ENCODE peak calls at places on chromosomes 13 and 19, in nine cellular contexts. U is right lobe of liver; I is Peyer's patch; L is CD8-positive, alpha-beta T cell; S is small intestine; G is uterus; Y is PC-9; V is IMR-90; N is sigmoid colon. F is an unnamed sample. For H3K4me1, the result is how much of the 10 kb centered on the place peaks cover.

GRCh38 chr13:38767506-38768265 is 80.8 kb downstream of the FREM2 start:
- DNase-seq in U (no peak), I (no peak), L (no peak), S (no peak), G (no peak), Y (no peak), V (no peak), N (no peak), F (no peak)

GRCh38 chr19:28324275-28325060 is 888.5 kb downstream of the UQCRFS1 start:
- DNase-seq in U (no peak), I (no peak), L (no peak), S (no peak), G (no peak), Y (no peak), V (no peak), N (no peak), F (no peak)

GRCh38 chr13:31556376-31556775 is 182.9 kb upstream of the RXFP2 start:
- DNase-seq in U (no peak), I (no peak), L (no peak), S (no peak), G (no peak), Y (no peak), V (peak), N (no peak), F (no peak)

GRCh38 chr13:46698015-46698414 is 98.9 kb downstream of the ESD start:
- DNase-seq in U (no peak), I (no peak), L (no peak), S (no peak), G (peak), Y (no peak), V (no peak), N (peak), F (peak)

GRCh38 chr13:72342364-72342763 is 385.1 kb downstream of the MZT1 start:
- DNase-seq in U (no peak), I (no peak), L (no peak), S (no peak), G (no peak), Y (no peak), V (no peak), N (no peak), F (no peak)

GRCh38 chr19:18412610-18413239 is 6.5 kb upstream of the SSBP4 start:
- DNase-seq in U (no peak), I (no peak), L (no peak), S (no peak), G (no peak), Y (no peak), V (no peak), N (no peak), F (no peak)

GRCh38 chr19:7729831-7730285 is 2.1 kb downstream of the CLEC4G start:
- DNase-seq in U (no peak), I (no peak), L (no peak), S (no peak), G (no peak), Y (no peak), V (no peak), N (no peak), F (no peak)

GRCh38 chr13:28273919-28274318 is 135.6 kb downstream of the PAN3 start:
- DNase-seq in U (no peak), I (no peak), L (no peak), S (no peak), G (no peak), Y (no peak), V (peak), N (no peak), F (no peak)

GRCh38 chr13:87769445-87769844 is 98.3 kb downstream of the SLITRK5 start:
- DNase-seq in U (no peak), I (no peak), L (no peak), S (no peak), G (no peak), Y (no peak), V (no peak), N (no peak), F (no peak)

GRCh38 chr19:36266375-36266961 is 51.6 kb downstream of the ZNF146 start:
- DNase-seq in U (no peak), I (no peak), L (no peak), S (no peak), G (peak), Y (no peak), V (no peak), N (no peak), F (no peak)

GRCh38 chr13:36783883-36784282 is 35.1 kb upstream of the RFXAP start:
- DNase-seq in U (no peak), I (no peak), L (no peak), S (peak), G (no peak), Y (no peak), V (no peak), N (no peak), F (no peak)

GRCh38 chr19:44092108-44092507 is 2.1 kb upstream of the ZNF224 start:
- DNase-seq in U (no peak), I (no peak), L (no peak), S (no peak), G (no peak), Y (no peak), V (no peak), N (no peak), F (no peak)

GRCh38 chr19:35644206-35644986 is 2.9 kb downstream of the ETV2 start:
- DNase-seq in U (peak), I (peak), L (peak), S (peak), G (peak), Y (peak), V (peak), N (peak), F (peak)

GRCh38 chr19:42207767-42208259 is 9.7 kb downstream of the DEDD2 start:
- DNase-seq in U (no peak), I (no peak), L (no peak), S (no peak), G (no peak), Y (peak), V (peak), N (no peak), F (no peak)

GRCh38 chr13:31945202-31945978 is 86.2 kb upstream of the FRY start:
- DNase-seq in U (peak), I (peak), L (no peak), S (peak), G (peak), Y (peak), V (peak), N (peak), F (no peak)

GRCh38 chr19:44874317-44874716 is 16.7 kb upstream of the TOMM40 start:
- DNase-seq in U (no peak), I (no peak), L (no peak), S (no peak), G (no peak), Y (no peak), V (no peak), N (no peak), F (no peak)

GRCh38 chr19:14370169-14370998 is 10.9 kb upstream of the ADGRE5 start:
- DNase-seq in U (no peak), I (no peak), L (no peak), S (no peak), G (no peak), Y (no peak), V (no peak), N (no peak), F (no peak)

GRCh38 chr19:7122701-7123100 is 53.2 kb downstream of the ZNF557 start:
- DNase-seq in U (no peak), I (no peak), L (no peak), S (no peak), G (no peak), Y (no peak), V (no peak), N (peak), F (no peak)

GRCh38 chr19:5578094-5578846 is 10.5 kb upstream of the TINCR start:
- DNase-seq in U (peak), I (peak), L (peak), S (peak), G (peak), Y (peak), V (peak), N (peak), F (peak)

GRCh38 chr13:84645196-84646071 is 763.2 kb upstream of the SLITRK1 start:
- DNase-seq in U (no peak), I (no peak), L (no peak), S (no peak), G (no peak), Y (no peak), V (peak), N (no peak), F (no peak)

GRCh38 chr19:11446652-11447301 is 11.3 kb downstream of the PRKCSH start:
- DNase-seq in U (no peak), I (peak), L (no peak), S (peak), G (peak), Y (peak), V (no peak), N (peak), F (peak)

GRCh38 chr13:76993473-76993872 is 1.6 kb downstream of the CLN5 start:
- DNase-seq in U (no peak), I (no peak), L (no peak), S (no peak), G (no peak), Y (no peak), V (no peak), N (no peak), F (no peak)

GRCh38 chr13:65435590-65435989 is 1794.5 kb downstream of the PCDH9 start:
- DNase-seq in U (no peak), I (no peak), L (no peak), S (no peak), G (no peak), Y (no peak), V (no peak), N (no peak), F (no peak)

GRCh38 chr19:41994994-41995958 is 1.2 kb upstream of the ATP1A3 start:
- DNase-seq in U (no peak), I (no peak), L (no peak), S (no peak), G (no peak), Y (no peak), V (no peak), N (no peak), F (no peak)

GRCh38 chr19:33500586-33500985 is 21.0 kb downstream of the PEPD start:
- DNase-seq in U (no peak), I (peak), L (no peak), S (no peak), G (no peak), Y (no peak), V (no peak), N (peak), F (no peak)

GRCh38 chr19:54062643-54063042 is 1.1 kb downstream of the VSTM1 start:
- DNase-seq in U (peak), I (no peak), L (no peak), S (no peak), G (no peak), Y (no peak), V (no peak), N (peak), F (no peak)

GRCh38 chr13:38575427-38575826 is 111.5 kb upstream of the FREM2 start:
- DNase-seq in U (no peak), I (no peak), L (no peak), S (no peak), G (no peak), Y (no peak), V (no peak), N (no peak), F (no peak)

GRCh38 chr13:67238277-67238859 is 8.2 kb upstream of the PCDH9 start:
- DNase-seq in U (no peak), I (no peak), L (no peak), S (peak), G (no peak), Y (no peak), V (peak), N (no peak), F (no peak)

GRCh38 chr13:64928704-64929499 is 2301.2 kb downstream of the PCDH9 start:
- DNase-seq in U (no peak), I (no peak), L (no peak), S (no peak), G (no peak), Y (peak), V (peak), N (no peak), F (no peak)

GRCh38 chr13:108933061-108933460 is 303.6 kb downstream of the MYO16 start:
- DNase-seq in U (no peak), I (no peak), L (no peak), S (no peak), G (no peak), Y (no peak), V (no peak), N (no peak), F (no peak)

GRCh38 chr13:93318538-93318937 is 91.9 kb downstream of the GPC6 start:
- DNase-seq in U (no peak), I (no peak), L (no peak), S (no peak), G (no peak), Y (no peak), V (peak), N (no peak), F (no peak)

GRCh38 chr13:50911051-50911690 is 1.6 kb downstream of the RNASEH2B start:
- DNase-seq in U (no peak), I (no peak), L (no peak), S (peak), G (no peak), Y (no peak), V (no peak), N (no peak), F (no peak)

GRCh38 chr13:109275390-109275789 is 511.0 kb downstream of the IRS2 start:
- DNase-seq in U (no peak), I (no peak), L (no peak), S (no peak), G (no peak), Y (no peak), V (no peak), N (no peak), F (no peak)

GRCh38 chr19:16160943-16161560 is 12.3 kb downstream of the CIB3 start:
- DNase-seq in U (no peak), I (no peak), L (no peak), S (peak), G (no peak), Y (peak), V (peak), N (no peak), F (no peak)

GRCh38 chr13:99288069-99288468 is 19.1 kb downstream of the GPR183 start:
- DNase-seq in U (no peak), I (no peak), L (no peak), S (no peak), G (no peak), Y (no peak), V (no peak), N (no peak), F (no peak)

GRCh38 chr13:99289674-99290337 is 17.4 kb downstream of the GPR183 start:
- DNase-seq in U (no peak), I (no peak), L (no peak), S (no peak), G (no peak), Y (no peak), V (no peak), N (no peak), F (no peak)

GRCh38 chr13:99293178-99293577 is 14.0 kb downstream of the GPR183 start:
- DNase-seq in U (no peak), I (no peak), L (no peak), S (no peak), G (no peak), Y (no peak), V (no peak), N (no peak), F (no peak)

GRCh38 chr13:99289265-99289664 is 17.9 kb downstream of the GPR183 start:
- DNase-seq in U (no peak), I (no peak), L (no peak), S (no peak), G (no peak), Y (no peak), V (no peak), N (no peak), F (no peak)

DNA sequence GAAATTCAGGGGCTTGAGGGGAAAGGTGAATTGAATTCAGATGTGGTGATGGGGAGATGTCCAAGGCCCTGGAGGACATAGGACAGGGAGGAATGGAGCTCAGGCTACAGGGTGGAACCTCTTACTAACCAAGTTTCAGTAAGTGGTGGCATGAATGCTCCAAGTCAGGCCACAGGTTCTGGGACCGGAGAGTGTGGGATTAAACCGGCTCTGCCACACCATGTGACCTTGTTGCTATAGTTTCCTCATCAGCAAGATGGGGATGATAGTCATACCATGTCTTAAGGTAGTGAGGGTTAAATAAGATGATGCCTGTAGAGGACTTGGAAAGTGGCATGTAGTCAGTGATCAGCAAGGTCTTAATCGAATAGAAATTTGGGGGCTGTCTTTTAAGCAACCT is 16.3 kb downstream of the GPR183 start:
- DNase-seq in U (no peak), I (no peak), L (no peak), S (no peak), G (no peak), Y (no peak), V (no peak), N (no peak), F (no peak)
- H3K4me1 ChIP-seq in U (under half), I (under half), L (half or more), S (under half), G (under half), Y (under half), V (under half), N (under half), F (under half)

DNA sequence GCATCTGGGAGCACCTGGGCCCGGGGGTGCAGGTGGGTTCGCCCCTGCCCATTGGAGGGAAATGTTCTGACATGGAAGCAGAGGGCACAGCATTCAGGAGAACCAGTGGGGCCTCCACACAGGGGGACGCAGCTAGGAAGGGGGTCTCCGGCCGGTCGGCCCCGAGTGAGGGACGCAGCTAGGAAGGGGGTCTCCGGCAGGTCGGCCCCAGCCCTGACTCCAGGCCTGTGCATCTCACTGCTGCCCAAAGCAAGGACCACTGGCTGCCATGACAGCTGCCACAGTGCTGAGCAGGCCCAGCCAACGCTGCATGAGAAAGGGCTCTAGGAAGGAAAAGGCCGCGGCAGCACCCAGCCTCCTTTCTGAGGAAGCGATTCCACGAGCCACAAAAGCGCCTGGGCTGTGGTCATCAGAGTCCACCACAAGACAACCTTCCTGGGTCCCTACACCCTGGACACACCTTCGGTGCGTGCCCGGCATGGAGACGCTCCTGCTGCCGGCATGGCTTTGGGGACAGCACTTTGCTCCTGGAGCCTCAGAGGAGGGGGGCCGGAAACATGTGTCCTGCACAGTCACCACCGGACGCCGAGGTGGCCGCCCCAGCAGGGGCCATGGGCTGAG is 9.7 kb downstream of the RASA3 start:
- DNase-seq in U (no peak), I (no peak), L (no peak), S (no peak), G (no peak), Y (no peak), V (no peak), N (no peak), F (no peak)
- H3K4me1 ChIP-seq in U (under half), I (under half), L (half or more), S (under half), G (under half), Y (under half), V (under half), N (under half), F (under half)

GRCh38 chr19:37954421-37954874 is 47.4 kb downstream of the SIPA1L3 start:
- DNase-seq in U (no peak), I (no peak), L (no peak), S (peak), G (no peak), Y (no peak), V (no peak), N (no peak), F (no peak)
- H3K4me1 ChIP-seq in U (under half), I (under half), L (under half), S (under half), G (under half), Y (under half), V (under half), N (under half), F (under half)

DNA sequence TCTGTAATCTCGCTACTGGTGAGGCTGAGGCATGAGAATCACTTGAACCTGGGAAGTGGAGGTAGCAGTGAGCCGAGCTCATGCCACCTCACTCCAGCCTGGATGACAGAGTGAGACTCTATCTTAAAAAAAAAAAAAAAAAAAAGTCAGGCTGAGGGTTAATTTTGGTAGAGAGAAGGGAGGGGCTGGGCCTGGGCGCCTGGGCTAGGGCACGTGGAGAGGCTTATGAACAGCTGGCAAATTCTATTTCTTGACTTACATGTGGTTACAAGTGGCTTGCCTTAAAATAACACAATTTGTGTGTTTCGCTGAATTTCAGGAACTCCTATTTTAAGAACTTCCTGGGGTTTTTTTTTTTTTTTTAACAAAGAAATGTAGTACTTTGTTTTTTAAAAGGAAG is 47.6 kb upstream of the MAP3K10 start:
- DNase-seq in U (no peak), I (no peak), L (no peak), S (no peak), G (no peak), Y (no peak), V (no peak), N (no peak), F (no peak)
- H3K4me1 ChIP-seq in U (under half), I (under half), L (half or more), S (under half), G (under half), Y (under half), V (under half), N (under half), F (under half)

DNA sequence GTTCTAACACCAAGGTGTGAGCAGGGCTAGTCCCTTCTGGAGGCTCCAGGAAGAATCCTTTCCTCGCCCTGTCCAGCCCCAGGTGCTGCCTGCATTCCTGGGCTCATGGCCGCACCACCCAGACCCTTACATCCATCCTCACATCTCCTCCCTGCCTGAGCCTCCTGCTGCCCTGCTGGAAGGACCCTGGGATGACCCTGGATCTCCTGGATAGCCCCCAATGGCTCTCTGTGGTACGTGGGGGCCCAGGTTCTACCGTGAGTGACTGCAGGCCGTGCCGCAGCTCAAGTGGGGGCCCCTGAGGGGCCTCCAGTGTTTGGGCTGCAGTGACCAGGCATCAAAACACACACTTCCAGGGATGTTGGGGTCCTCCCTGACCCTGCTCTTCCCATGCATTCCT is 8.3 kb upstream of the MCF2L start:
- DNase-seq in U (peak), I (no peak), L (no peak), S (no peak), G (no peak), Y (no peak), V (no peak), N (no peak), F (no peak)
- H3K4me1 ChIP-seq in U (under half), I (under half), L (under half), S (under half), G (under half), Y (under half), V (under half), N (under half), F (under half)

GRCh38 chr19:55483681-55484361 is 1.2 kb upstream of the NAT14 start:
- DNase-seq in U (no peak), I (no peak), L (no peak), S (no peak), G (no peak), Y (no peak), V (no peak), N (peak), F (peak)
- H3K4me1 ChIP-seq in U (under half), I (under half), L (under half), S (under half), G (under half), Y (under half), V (under half), N (under half), F (under half)